ENCODE peak calls at places on chromosomes 13 and 19, in six cellular contexts. S is upper lobe of right lung; P is central memory CD8-positive, alpha-beta T cell; E is fibroblast of mammary gland; X is non-pigmented ciliary epithelial cell; Q is A673. I is an unnamed sample.

GRCh38 chr13:64459778-64460177 is 2770.4 kb downstream of the PCDH9 start:
- DNase-seq in S (no peak), P (no peak), E (no peak), X (no peak), Q (no peak), I (no peak)

GRCh38 chr19:49327878-49328544 is 3.0 kb upstream of the SLC6A16 start:
- DNase-seq in S (peak; percentile 13), P (peak; percentile 4), E (peak; percentile 31), X (no peak), Q (peak; percentile 44), I (peak; percentile 67)

GRCh38 chr19:47097396-47098217 is 16.0 kb downstream of the ZC3H4 start:
- DNase-seq in S (no peak), P (no peak), E (peak; percentile 73), X (no peak), Q (peak; percentile 26), I (no peak)

GRCh38 chr19:1847684-1848398 is 442 bp downstream of the REXO1 start:
- DNase-seq in S (peak; percentile 79), P (no peak), E (peak; percentile 53), X (no peak), Q (peak; percentile 38), I (no peak)

GRCh38 chr13:110610955-110611595 is 4.3 kb upstream of the NAXD start:
- DNase-seq in S (no peak), P (no peak), E (no peak), X (no peak), Q (peak; percentile 22), I (peak; percentile 56)

GRCh38 chr13:80340643-80341097 is 256 bp downstream of the SPRY2 start:
- DNase-seq in S (no peak), P (no peak), E (peak; percentile 61), X (no peak), Q (peak; percentile 81), I (no peak)

GRCh38 chr13:110648848-110649421 is 33.6 kb downstream of the NAXD start:
- DNase-seq in S (no peak), P (no peak), E (no peak), X (no peak), Q (no peak), I (no peak)

GRCh38 chr13:94702181-94703041 is 9.9 kb downstream of the SOX21 start:
- DNase-seq in S (no peak), P (no peak), E (no peak), X (no peak), Q (no peak), I (no peak)

GRCh38 chr13:40440990-40441820 is 225.2 kb downstream of the FOXO1 start:
- DNase-seq in S (peak; percentile 69), P (no peak), E (peak; percentile 69), X (no peak), Q (no peak), I (no peak)

GRCh38 chr19:18300930-18301717 is 19.7 kb upstream of the JUND start:
- DNase-seq in S (peak; percentile 86), P (no peak), E (peak; percentile 78), X (no peak), Q (no peak), I (no peak)

GRCh38 chr19:43634068-43634467 is 5.6 kb downstream of the CADM4 start:
- DNase-seq in S (no peak), P (no peak), E (no peak), X (no peak), Q (no peak), I (no peak)

GRCh38 chr19:49475191-49475932 is 1.3 kb downstream of the FLT3LG start:
- DNase-seq in S (no peak), P (no peak), E (no peak), X (no peak), Q (no peak), I (no peak)